ENCODE peak calls at places on chromosomes 12 and 14, in six cellular contexts. One of them, this sample, is unnamed.

GRCh38 chr14:72605921-72606220 is 288.0 kb downstream of the DPF3 start:
- DNase-seq in IMR-90: no peak
- DNase-seq in GM23248: no peak
- DNase-seq in neural progenitor cell: no peak
- DNase-seq in colonic mucosa: peak; percentile 2
- DNase-seq in PC-3: no peak
- DNase-seq in this sample: no peak

GRCh38 chr12:81274619-81275018 is 196.7 kb downstream of the ACSS3 start:
- DNase-seq in colonic mucosa: no peak
- DNase-seq in IMR-90: no peak
- DNase-seq in GM23248: peak; percentile 23
- DNase-seq in neural progenitor cell: no peak
- DNase-seq in PC-3: no peak
- DNase-seq in this sample: no peak

GRCh38 chr14:68986926-68987652 is 8.0 kb upstream of the ACTN1 start:
- DNase-seq in IMR-90: peak; percentile 6
- DNase-seq in GM23248: peak; percentile 36
- DNase-seq in neural progenitor cell: no peak
- DNase-seq in PC-3: no peak
- DNase-seq in colonic mucosa: no peak
- DNase-seq in this sample: no peak

GRCh38 chr12:92414383-92415065 is 268.9 kb upstream of the BTG1 start:
- DNase-seq in PC-3: no peak
- DNase-seq in IMR-90: peak; percentile 51
- DNase-seq in colonic mucosa: no peak
- DNase-seq in GM23248: no peak
- DNase-seq in neural progenitor cell: no peak
- DNase-seq in this sample: no peak

GRCh38 chr12:101740566-101740965 is 1.3 kb upstream of the SYCP3 start:
- DNase-seq in neural progenitor cell: no peak
- DNase-seq in IMR-90: no peak
- DNase-seq in colonic mucosa: no peak
- DNase-seq in PC-3: no peak
- DNase-seq in GM23248: no peak
- DNase-seq in this sample: no peak

GRCh38 chr12:32918890-32919791 is 22.6 kb upstream of the PKP2 start:
- DNase-seq in PC-3: peak; percentile 72
- DNase-seq in IMR-90: peak; percentile 27
- DNase-seq in colonic mucosa: no peak
- DNase-seq in GM23248: peak; percentile 18
- DNase-seq in neural progenitor cell: peak; percentile 48
- DNase-seq in this sample: no peak

GRCh38 chr14:73133795-73134194 is 2.5 kb upstream of the PSEN1 start:
- DNase-seq in IMR-90: no peak
- DNase-seq in PC-3: no peak
- DNase-seq in GM23248: no peak
- DNase-seq in neural progenitor cell: no peak
- DNase-seq in colonic mucosa: no peak
- DNase-seq in this sample: no peak

GRCh38 chr14:77649326-77649725 is 32.9 kb upstream of the SPTLC2 start:
- DNase-seq in neural progenitor cell: no peak
- DNase-seq in IMR-90: peak; percentile 18
- DNase-seq in colonic mucosa: no peak
- DNase-seq in GM23248: peak; percentile 59
- DNase-seq in PC-3: no peak
- DNase-seq in this sample: no peak

GRCh38 chr12:113005759-113006158 is 27.4 kb downstream of the OAS2 start:
- DNase-seq in IMR-90: no peak
- DNase-seq in neural progenitor cell: peak; percentile 55
- DNase-seq in colonic mucosa: no peak
- DNase-seq in GM23248: peak; percentile 33
- DNase-seq in PC-3: peak; percentile 45
- DNase-seq in this sample: no peak

GRCh38 chr12:94089891-94090290 is 58.5 kb upstream of the PLXNC1 start:
- DNase-seq in PC-3: no peak
- DNase-seq in neural progenitor cell: no peak
- DNase-seq in IMR-90: peak; percentile 58
- DNase-seq in GM23248: peak; percentile 34
- DNase-seq in colonic mucosa: no peak
- DNase-seq in this sample: no peak

GRCh38 chr12:42119085-42119633 is 25.5 kb downstream of the GXYLT1 start:
- DNase-seq in GM23248: peak; percentile 82
- DNase-seq in colonic mucosa: no peak
- DNase-seq in IMR-90: peak; percentile 97
- DNase-seq in neural progenitor cell: no peak
- DNase-seq in PC-3: peak; percentile 29
- DNase-seq in this sample: no peak

GRCh38 chr14:32217301-32217700 is 14.2 kb upstream of the RNU6-8 start:
- DNase-seq in colonic mucosa: no peak
- DNase-seq in GM23248: no peak
- DNase-seq in PC-3: no peak
- DNase-seq in IMR-90: no peak
- DNase-seq in neural progenitor cell: no peak
- DNase-seq in this sample: no peak

GRCh38 chr14:93538411-93538810 is 107.7 kb downstream of the UNC79 start:
- DNase-seq in colonic mucosa: no peak
- DNase-seq in PC-3: peak; percentile 20
- DNase-seq in GM23248: peak; percentile 11
- DNase-seq in IMR-90: peak; percentile 2
- DNase-seq in neural progenitor cell: peak; percentile 21
- DNase-seq in this sample: no peak

GRCh38 chr12:80598004-80598606 is 109.3 kb upstream of the MYF6 start:
- DNase-seq in IMR-90: peak; percentile 83
- DNase-seq in neural progenitor cell: peak; percentile 41
- DNase-seq in PC-3: peak; percentile 72
- DNase-seq in GM23248: peak; percentile 82
- DNase-seq in colonic mucosa: no peak
- DNase-seq in this sample: no peak

GRCh38 chr12:53233671-53234091 is 1.7 kb upstream of the RARG start:
- DNase-seq in PC-3: no peak
- DNase-seq in colonic mucosa: peak; percentile 61
- DNase-seq in neural progenitor cell: no peak
- DNase-seq in GM23248: peak; percentile 57
- DNase-seq in IMR-90: no peak
- DNase-seq in this sample: no peak

GRCh38 chr12:53235164-53235563 is 3.2 kb upstream of the RARG start:
- DNase-seq in GM23248: no peak
- DNase-seq in neural progenitor cell: no peak
- DNase-seq in PC-3: no peak
- DNase-seq in IMR-90: no peak
- DNase-seq in colonic mucosa: no peak
- DNase-seq in this sample: no peak

GRCh38 chr12:53235742-53236442 is 3.9 kb upstream of the RARG start:
- DNase-seq in PC-3: no peak
- DNase-seq in neural progenitor cell: no peak
- DNase-seq in colonic mucosa: no peak
- DNase-seq in IMR-90: no peak
- DNase-seq in GM23248: no peak
- DNase-seq in this sample: no peak

GRCh38 chr12:53232641-53233538 is 881 bp upstream of the RARG start:
- DNase-seq in GM23248: peak; percentile 78
- DNase-seq in neural progenitor cell: peak; percentile 60
- DNase-seq in IMR-90: no peak
- DNase-seq in colonic mucosa: peak; percentile 89
- DNase-seq in PC-3: peak; percentile 49
- DNase-seq in this sample: peak; percentile 88

GRCh38 chr12:53234236-53234635 is 2.2 kb upstream of the RARG start:
- DNase-seq in PC-3: no peak
- DNase-seq in colonic mucosa: no peak
- DNase-seq in neural progenitor cell: peak; percentile 86
- DNase-seq in IMR-90: no peak
- DNase-seq in GM23248: peak; percentile 31
- DNase-seq in this sample: no peak
- H3K9ac ChIP-seq in PC-3: no peak overlapping the region
- H3K9ac ChIP-seq in colonic mucosa: no peak overlapping the region
- H3K9ac ChIP-seq in neural progenitor cell: no peak overlapping the region
- H3K9ac ChIP-seq in IMR-90: no peak overlapping the region
- H3K9ac ChIP-seq in GM23248: peak overlapping the region; percentile 6
- H3K9ac ChIP-seq in this sample: no peak overlapping the region

DNA sequence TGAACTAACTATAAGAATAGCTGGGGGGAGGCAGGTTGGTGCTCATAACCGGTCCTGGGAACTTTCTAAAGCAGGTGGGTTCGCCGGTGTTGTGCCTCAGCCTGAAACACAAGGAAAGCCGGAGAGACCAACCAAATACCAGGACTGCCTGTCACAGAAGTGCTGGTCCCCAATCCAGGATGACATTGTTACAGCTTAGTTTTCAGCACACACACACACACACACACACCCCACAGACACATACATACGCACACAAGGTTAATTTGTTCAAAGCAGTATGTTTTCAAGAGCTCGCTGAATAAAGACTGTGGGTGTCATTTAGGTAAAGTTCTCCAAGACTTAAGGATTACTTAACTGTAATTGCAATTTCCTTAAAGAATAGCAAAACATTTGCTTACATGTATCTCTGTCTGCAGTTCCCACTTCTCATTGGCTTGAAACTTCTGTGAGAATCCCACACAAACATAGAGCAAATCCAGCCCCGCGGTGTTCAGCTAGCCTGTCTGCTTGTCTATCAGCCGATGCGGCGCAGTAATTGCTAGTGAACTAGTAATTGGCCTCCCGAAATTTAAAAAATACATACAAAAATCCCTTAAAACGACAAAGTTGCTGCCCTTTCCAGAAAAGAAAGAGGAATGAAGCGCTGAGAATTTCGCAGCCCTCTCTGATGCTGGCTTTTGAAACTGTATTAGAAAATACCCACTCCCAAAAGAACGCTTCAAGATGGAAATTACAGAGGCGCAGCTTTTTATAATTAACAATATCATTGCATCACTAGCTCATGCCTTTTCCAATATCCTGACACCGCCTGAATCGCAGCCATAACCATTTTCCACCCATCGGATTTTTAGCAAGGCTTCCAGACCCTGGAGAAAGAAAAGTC is 940 bp downstream of the FBLN5 start:
- DNase-seq in GM23248: peak; percentile 76
- DNase-seq in PC-3: no peak
- DNase-seq in IMR-90: peak; percentile 41
- DNase-seq in colonic mucosa: no peak
- DNase-seq in neural progenitor cell: no peak
- DNase-seq in this sample: no peak
- H3K9ac ChIP-seq in GM23248: peak overlapping the region; percentile 90
- H3K9ac ChIP-seq in PC-3: no peak overlapping the region
- H3K9ac ChIP-seq in IMR-90: peak overlapping the region; percentile 89
- H3K9ac ChIP-seq in colonic mucosa: peak overlapping the region; percentile 60
- H3K9ac ChIP-seq in neural progenitor cell: no peak overlapping the region
- H3K9ac ChIP-seq in this sample: peak overlapping the region; percentile 69

DNA sequence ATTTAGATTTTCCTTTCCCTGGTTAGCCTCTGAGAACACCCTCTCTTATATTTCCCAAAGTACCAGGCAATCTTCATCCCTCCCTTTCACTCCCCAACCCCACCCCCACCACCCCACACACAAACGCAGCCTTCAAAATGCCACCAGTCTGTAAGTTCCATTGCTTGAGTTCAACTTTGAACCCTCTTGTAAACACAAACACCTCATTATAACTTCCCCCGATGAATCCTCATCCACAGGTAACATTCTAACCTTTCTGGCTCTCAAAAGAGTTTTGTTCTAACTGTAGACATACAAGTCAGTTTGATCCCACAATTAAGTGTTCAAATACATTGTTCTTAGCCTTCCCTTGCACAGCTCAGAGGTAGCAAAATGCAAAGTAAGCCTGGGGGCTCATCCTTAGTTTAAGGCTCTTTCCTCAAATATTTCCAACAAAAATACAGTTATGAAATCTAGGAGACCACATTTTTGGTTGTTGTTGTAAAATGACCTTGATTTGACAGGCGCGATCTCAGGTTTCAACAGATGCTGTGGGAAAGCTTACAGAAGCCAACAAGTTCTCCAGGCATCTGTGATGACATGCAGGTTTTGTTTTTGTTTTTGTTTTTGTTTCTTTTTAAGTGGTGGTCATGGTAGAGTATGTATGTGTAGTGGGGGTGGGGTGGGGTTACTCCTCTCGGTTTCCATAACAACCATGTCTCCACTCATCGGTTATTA is 199.6 kb upstream of the FOXN3 start:
- DNase-seq in GM23248: peak; percentile 62
- DNase-seq in IMR-90: peak; percentile 39
- DNase-seq in neural progenitor cell: no peak
- DNase-seq in PC-3: no peak
- DNase-seq in colonic mucosa: peak; percentile 21
- DNase-seq in this sample: no peak
- H3K9ac ChIP-seq in GM23248: peak overlapping the region; percentile 91
- H3K9ac ChIP-seq in IMR-90: no peak overlapping the region
- H3K9ac ChIP-seq in neural progenitor cell: no peak overlapping the region
- H3K9ac ChIP-seq in PC-3: no peak overlapping the region
- H3K9ac ChIP-seq in colonic mucosa: no peak overlapping the region
- H3K9ac ChIP-seq in this sample: no peak overlapping the region

GRCh38 chr12:6327159-6327558 is 14.7 kb downstream of the TNFRSF1A start:
- DNase-seq in neural progenitor cell: no peak
- DNase-seq in IMR-90: no peak
- DNase-seq in GM23248: no peak
- DNase-seq in colonic mucosa: no peak
- DNase-seq in PC-3: no peak
- DNase-seq in this sample: no peak

GRCh38 chr12:6327591-6328041 is 14.3 kb downstream of the TNFRSF1A start:
- DNase-seq in IMR-90: no peak
- DNase-seq in neural progenitor cell: no peak
- DNase-seq in colonic mucosa: no peak
- DNase-seq in PC-3: no peak
- DNase-seq in GM23248: no peak
- DNase-seq in this sample: peak; percentile 83

GRCh38 chr12:6324936-6325750 is 14.7 kb downstream of the PLEKHG6 start:
- DNase-seq in PC-3: no peak
- DNase-seq in IMR-90: no peak
- DNase-seq in colonic mucosa: no peak
- DNase-seq in neural progenitor cell: no peak
- DNase-seq in GM23248: no peak
- DNase-seq in this sample: no peak

GRCh38 chr12:6328045-6328779 is 13.7 kb downstream of the TNFRSF1A start:
- DNase-seq in colonic mucosa: no peak
- DNase-seq in GM23248: no peak
- DNase-seq in neural progenitor cell: no peak
- DNase-seq in PC-3: no peak
- DNase-seq in IMR-90: no peak
- DNase-seq in this sample: no peak

DNA sequence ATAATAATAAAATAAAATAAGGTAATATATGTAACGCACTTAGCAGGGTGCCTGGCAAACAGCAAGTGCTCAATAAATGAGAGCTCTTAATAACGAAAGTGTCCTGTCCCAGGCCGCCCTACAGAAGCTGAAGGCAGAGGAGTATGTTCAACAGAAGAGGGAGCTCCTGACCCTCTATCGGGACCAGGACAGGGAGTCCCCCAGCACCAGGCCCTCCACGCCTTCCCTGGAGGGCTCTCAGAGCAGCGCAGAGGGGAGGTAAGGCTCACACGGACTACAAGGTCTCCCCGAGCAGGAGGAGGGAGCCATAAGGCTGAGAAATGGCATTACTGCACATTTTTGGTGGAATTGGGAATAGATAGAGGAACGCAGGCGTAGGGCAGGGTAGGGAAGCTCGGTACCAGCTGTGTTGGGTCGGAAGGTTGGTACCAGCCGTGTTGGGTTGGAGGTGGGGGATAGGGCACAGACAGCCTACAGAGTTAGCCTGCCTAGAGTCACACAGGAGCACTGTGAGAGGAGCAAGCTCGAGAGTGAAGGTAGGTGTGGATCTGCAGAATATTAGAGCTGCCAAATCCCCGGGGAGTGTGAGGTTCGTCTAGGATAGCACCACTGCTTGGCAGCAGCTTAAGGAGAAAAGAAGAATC is 15.4 kb downstream of the TNFRSF1A start:
- DNase-seq in PC-3: no peak
- DNase-seq in colonic mucosa: no peak
- DNase-seq in GM23248: peak; percentile 67
- DNase-seq in IMR-90: peak; percentile 52
- DNase-seq in neural progenitor cell: peak; percentile 83
- DNase-seq in this sample: no peak
- H3K9ac ChIP-seq in PC-3: no peak overlapping the region
- H3K9ac ChIP-seq in colonic mucosa: peak overlapping the region; percentile 14
- H3K9ac ChIP-seq in GM23248: no peak overlapping the region
- H3K9ac ChIP-seq in IMR-90: peak overlapping the region; percentile 12
- H3K9ac ChIP-seq in neural progenitor cell: no peak overlapping the region
- H3K9ac ChIP-seq in this sample: peak overlapping the region; percentile 46

This sample was measured in kidney.